ENCODE peak calls at places on chromosomes 13 and 19, in nine cellular contexts. I is IMR-90; S is AG10803; Q is CD4-positive, alpha-beta T cell; Y is activated B cell treated with CpG ODN at 0.5 μM for 24 hours; M is MCF 10A; W is B cell; H is cardiac fibroblast; C is psoas muscle. B is an unnamed sample.
A peak's percentile ranks its signal among the peaks of the same experiment; 100 is the strongest.

GRCh38 chr13:99448586-99448985 is 52.7 kb upstream of the TM9SF2 start:
- DNase-seq in I (no peak), S (no peak), Q (no peak), Y (no peak), M (no peak), W (no peak), H (no peak), C (no peak), B (no peak)

GRCh38 chr13:107799001-107799400 is 416.3 kb downstream of the LIG4 start:
- DNase-seq in I (peak; percentile 41), S (peak; percentile 20), Q (no peak), Y (no peak), M (no peak), W (no peak), H (peak; percentile 2), C (no peak), B (no peak)

GRCh38 chr19:51807925-51808324 is 13.0 kb downstream of the FPR3 start:
- DNase-seq in I (no peak), S (no peak), Q (no peak), Y (no peak), M (no peak), W (no peak), H (no peak), C (no peak), B (no peak)

GRCh38 chr13:79382545-79383275 is 23.3 kb downstream of the RBM26 start:
- DNase-seq in I (no peak), S (no peak), Q (no peak), Y (no peak), M (no peak), W (peak; percentile 45), H (no peak), C (no peak), B (no peak)

GRCh38 chr19:38977445-38978314 is 2.1 kb upstream of the FBXO17 start:
- DNase-seq in I (peak; percentile 50), S (no peak), Q (no peak), Y (no peak), M (no peak), W (no peak), H (no peak), C (no peak), B (no peak)

GRCh38 chr19:20558011-20558410 is 7.6 kb downstream of the ZNF737 start:
- DNase-seq in I (no peak), S (no peak), Q (no peak), Y (no peak), M (no peak), W (no peak), H (no peak), C (no peak), B (no peak)

GRCh38 chr13:109509154-109509905 is 277.1 kb downstream of the IRS2 start:
- DNase-seq in I (peak; percentile 66), S (peak; percentile 81), Q (no peak), Y (no peak), M (peak; percentile 20), W (no peak), H (peak; percentile 66), C (no peak), B (no peak)

GRCh38 chr13:55937180-55937579 is 1203.5 kb upstream of the PRR20A start:
- DNase-seq in I (no peak), S (no peak), Q (no peak), Y (no peak), M (no peak), W (no peak), H (no peak), C (no peak), B (no peak)

GRCh38 chr19:18725755-18726416 is 42.4 kb downstream of the CRTC1 start:
- DNase-seq in I (no peak), S (no peak), Q (no peak), Y (no peak), M (no peak), W (no peak), H (no peak), C (peak; percentile 84), B (no peak)

DNA sequence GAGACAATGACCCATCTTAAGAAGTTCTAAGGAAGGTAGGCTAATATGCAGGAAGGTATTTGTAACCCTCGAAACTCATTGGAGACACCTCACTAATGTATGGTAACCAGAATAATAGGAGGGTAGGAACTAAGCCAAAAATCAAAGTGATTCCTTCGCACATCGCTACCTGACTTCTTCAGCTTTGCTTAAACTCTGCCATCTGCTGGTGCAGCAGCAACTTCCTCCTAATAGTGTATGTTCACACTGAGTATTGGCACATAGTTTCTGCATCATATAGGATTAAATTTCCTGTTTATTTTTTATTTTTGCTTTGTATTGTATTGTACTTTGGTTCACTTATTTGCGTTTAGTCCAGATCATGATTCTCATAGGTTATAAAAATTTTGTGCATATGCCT is 676.2 kb downstream of the GPC5 start:
- DNase-seq in I (no peak), S (no peak), Q (no peak), Y (no peak), M (peak; percentile 29), W (no peak), H (peak; percentile 2), C (no peak), B (no peak)
- TF ChIP-seq CTCF in I (no peak), S (no peak), Q (no peak), Y (no peak), M (peak; percentile 30), W (no peak), H (no peak), C (no peak), B (no peak)

GRCh38 chr13:113803409-113804016 is 44.5 kb downstream of the TMEM255B start:
- DNase-seq in I (no peak), S (no peak), Q (no peak), Y (no peak), M (no peak), W (no peak), H (no peak), C (peak; percentile 44), B (no peak)
- TF ChIP-seq CTCF in I (no peak), S (no peak), Q (no peak), Y (no peak), M (no peak), W (no peak), H (no peak), C (no peak), B (no peak)

GRCh38 chr13:66689628-66690027 is 540.5 kb downstream of the PCDH9 start:
- DNase-seq in I (peak; percentile 40), S (no peak), Q (no peak), Y (no peak), M (peak; percentile 19), W (peak; percentile 23), H (peak; percentile 58), C (no peak), B (no peak)

GRCh38 chr13:66691149-66691548 is 539.0 kb downstream of the PCDH9 start:
- DNase-seq in I (no peak), S (no peak), Q (no peak), Y (no peak), M (no peak), W (no peak), H (peak; percentile 22), C (no peak), B (no peak)

GRCh38 chr13:66693656-66694055 is 536.5 kb downstream of the PCDH9 start:
- DNase-seq in I (no peak), S (no peak), Q (no peak), Y (no peak), M (no peak), W (no peak), H (no peak), C (no peak), B (no peak)

DNA sequence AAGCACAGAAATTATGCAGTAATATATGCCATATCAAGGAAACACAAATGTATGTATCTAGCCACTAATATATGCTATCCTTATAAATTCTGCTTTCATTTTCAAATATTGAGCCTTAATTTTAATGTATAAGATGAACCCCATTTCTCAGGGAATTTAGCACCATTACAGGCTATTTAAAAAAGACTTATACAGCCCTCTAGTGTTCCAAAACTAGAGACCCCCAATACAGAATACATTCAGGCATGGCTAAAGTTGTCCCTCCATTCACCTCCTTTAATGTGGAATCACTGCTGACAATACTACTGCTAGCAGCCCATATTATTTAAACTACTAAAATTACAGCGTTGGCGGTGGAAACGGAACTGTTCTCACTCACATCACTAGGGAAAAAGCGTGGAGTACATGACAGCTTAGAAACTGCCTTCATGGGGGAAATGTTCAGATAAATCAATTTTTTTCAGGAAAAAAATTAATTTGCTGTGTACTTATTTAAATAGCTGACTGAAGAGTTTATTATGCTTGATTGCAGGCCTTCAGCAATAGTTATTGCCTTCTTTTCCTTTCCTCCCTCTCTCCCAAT is 541.0 kb downstream of the PCDH9 start:
- DNase-seq in I (no peak), S (no peak), Q (no peak), Y (no peak), M (no peak), W (peak; percentile 12), H (peak; percentile 26), C (no peak), B (no peak)
- TF ChIP-seq CTCF in I (peak; percentile 29), S (peak; percentile 26), Q (no peak), Y (no peak), M (peak; percentile 22), W (peak; percentile 24), H (peak; percentile 29), C (peak; percentile 17), B (no peak)

GRCh38 chr19:16142032-16142580 is 1.4 kb upstream of the HSH2D start:
- DNase-seq in I (no peak), S (no peak), Q (no peak), Y (no peak), M (no peak), W (no peak), H (no peak), C (no peak), B (no peak)

GRCh38 chr19:16143399-16144215 is at the start of gene HSH2D:
- DNase-seq in I (no peak), S (no peak), Q (peak; percentile 82), Y (peak; percentile 82), M (peak; percentile 68), W (peak; percentile 94), H (no peak), C (peak; percentile 66), B (no peak)

GRCh38 chr19:16139752-16140151 is 3.7 kb upstream of the HSH2D start:
- DNase-seq in I (no peak), S (no peak), Q (no peak), Y (no peak), M (no peak), W (no peak), H (no peak), C (no peak), B (no peak)

GRCh38 chr19:16144216-16144581 is 714 bp downstream of the HSH2D start:
- DNase-seq in I (no peak), S (no peak), Q (no peak), Y (no peak), M (no peak), W (no peak), H (no peak), C (no peak), B (no peak)

DNA sequence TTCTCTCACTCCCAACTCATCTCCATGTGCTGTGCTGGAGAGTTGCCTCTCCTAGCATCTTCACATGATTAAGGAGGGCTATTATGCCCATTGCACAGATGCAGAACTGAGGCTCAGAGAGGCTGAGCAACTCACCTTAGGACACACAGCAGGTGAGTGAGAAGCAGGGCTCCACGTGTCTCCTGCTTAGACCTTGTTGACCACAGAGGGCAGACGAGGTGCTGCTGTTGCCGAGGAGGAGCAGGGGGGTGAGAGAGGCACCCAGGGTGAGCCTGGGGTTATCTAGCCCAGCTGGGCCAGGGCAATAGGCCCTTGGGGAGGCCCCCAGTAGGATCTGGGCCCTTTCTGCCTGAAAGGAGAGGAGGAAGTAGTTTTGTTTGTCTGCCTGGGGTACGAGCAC is 2.4 kb upstream of the HSH2D start:
- DNase-seq in I (no peak), S (no peak), Q (no peak), Y (peak; percentile 58), M (no peak), W (peak; percentile 83), H (no peak), C (no peak), B (no peak)
- TF ChIP-seq CTCF in I (no peak), S (no peak), Q (no peak), Y (no peak), M (no peak), W (peak; percentile 21), H (no peak), C (no peak), B (no peak)